ENCODE peak calls at places on chromosomes 2 and 18, in four cellular contexts. U is PC-3, T is stromal cell of bone marrow, D is endodermal cell. J is an unnamed sample.

GRCh38 chr18:3683483-3683882 is 233.5 kb downstream of the TGIF1 start:
- DNase-seq in D (no peak), T (no peak), U (peak), J (no peak)

GRCh38 chr18:79888016-79888415 is 63.4 kb downstream of the SLC66A2 start:
- DNase-seq in U (no peak), D (no peak), T (no peak), J (no peak)

GRCh38 chr2:205802069-205802468 is 119.8 kb downstream of the NRP2 start:
- DNase-seq in T (no peak), U (no peak), D (no peak), J (no peak)

GRCh38 chr2:98012561-98012979 is 16.8 kb upstream of the TMEM131 start:
- DNase-seq in T (no peak), U (no peak), D (no peak), J (peak)

GRCh38 chr18:63346471-63347183 is 20.4 kb downstream of the KDSR start:
- DNase-seq in D (no peak), T (no peak), U (no peak), J (no peak)

GRCh38 chr18:29874519-29875098 is 1167.9 kb downstream of the DSC3 start:
- DNase-seq in D (peak), U (peak), T (peak), J (peak)

GRCh38 chr2:173669271-173669853 is 295.8 kb downstream of the SP3 start:
- DNase-seq in T (no peak), U (peak), D (no peak), J (no peak)

GRCh38 chr2:121080013-121080772 is 204.8 kb downstream of the TFCP2L1 start:
- DNase-seq in D (peak), T (peak), U (peak), J (peak)

GRCh38 chr2:137865954-137866540 is 98.2 kb upstream of the HNMT start:
- DNase-seq in D (peak), T (no peak), U (peak), J (peak)

GRCh38 chr2:223941579-223942277 is 3.4 kb downstream of the WDFY1 start:
- DNase-seq in U (peak), D (no peak), T (no peak), J (peak)

GRCh38 chr18:64110692-64111480 is 38.0 kb downstream of the LINC00305 start:
- DNase-seq in U (no peak), D (no peak), T (no peak), J (no peak)

J was measured in GM12865.